ENCODE peak calls at places on chromosome 15, in five cellular contexts. Q is IMR-90, A is neuronal stem cell, T is H9, H is trophoblast cell. E is an unnamed sample.

GRCh38 chr15:39213385-39213840 is 367.5 kb upstream of the THBS1 start:
- DNase-seq in Q (peak; percentile 99), A (peak; percentile 88), T (peak; percentile 94), H (peak; percentile 82), E (peak; percentile 90)

GRCh38 chr15:27574541-27575054 is 524.5 kb downstream of the OCA2 start:
- DNase-seq in Q (no peak), A (no peak), T (no peak), H (no peak), E (no peak)

GRCh38 chr15:96703087-96703486 is 372.6 kb downstream of the NR2F2 start:
- DNase-seq in Q (no peak), A (peak; percentile 57), T (no peak), H (no peak), E (no peak)

GRCh38 chr15:42331235-42331634 is 28.1 kb upstream of the CAPN3 start:
- DNase-seq in Q (peak; percentile 11), A (no peak), T (no peak), H (no peak), E (peak; percentile 78)

GRCh38 chr15:67670647-67671305 is 128.3 kb downstream of the MAP2K5 start:
- DNase-seq in Q (no peak), A (no peak), T (no peak), H (no peak), E (no peak)

GRCh38 chr15:84033793-84034553 is 201.6 kb upstream of the GOLGA6L4 start:
- DNase-seq in Q (peak; percentile 2), A (no peak), T (no peak), H (no peak), E (no peak)

GRCh38 chr15:48865387-48866079 is 12.4 kb upstream of the EID1 start:
- DNase-seq in Q (peak; percentile 71), A (no peak), T (peak; percentile 33), H (no peak), E (peak; percentile 88)

GRCh38 chr15:55737373-55737772 is 5.6 kb downstream of the PRTG start:
- DNase-seq in Q (peak; percentile 5), A (peak; percentile 91), T (no peak), H (peak; percentile 70), E (peak; percentile 77)

GRCh38 chr15:64379216-64379960 is 1.9 kb downstream of the PCLAF start:
- DNase-seq in Q (no peak), A (no peak), T (no peak), H (no peak), E (no peak)

GRCh38 chr15:88909956-88910831 is 3.0 kb downstream of the MFGE8 start:
- DNase-seq in Q (no peak), A (no peak), T (no peak), H (no peak), E (no peak)

GRCh38 chr15:65954289-65954741 is 85.0 kb downstream of the RAB11A start:
- DNase-seq in Q (peak; percentile 18), A (no peak), T (peak; percentile 93), H (no peak), E (no peak)

GRCh38 chr15:59299919-59300617 is 72.6 kb downstream of the MYO1E start:
- DNase-seq in Q (peak; percentile 97), A (no peak), T (no peak), H (peak; percentile 44), E (peak; percentile 98)

GRCh38 chr15:69537888-69538287 is 85.3 kb downstream of the RPLP1 start:
- DNase-seq in Q (no peak), A (no peak), T (no peak), H (no peak), E (no peak)

GRCh38 chr15:43070893-43071292 is 34.9 kb downstream of the UBR1 start:
- DNase-seq in Q (no peak), A (no peak), T (no peak), H (no peak), E (no peak)

GRCh38 chr15:67927501-67928156 is 87.8 kb upstream of the RNU6-1 start:
- DNase-seq in Q (peak; percentile 97), A (no peak), T (no peak), H (no peak), E (peak; percentile 89)

GRCh38 chr15:40847225-40847961 is 3.5 kb downstream of the SPINT1 start:
- DNase-seq in Q (peak; percentile 28), A (no peak), T (peak; percentile 80), H (no peak), E (peak; percentile 63)

GRCh38 chr15:62075595-62076279 is 9.0 kb downstream of the C2CD4A start:
- DNase-seq in Q (peak; percentile 56), A (no peak), T (no peak), H (peak; percentile 33), E (no peak)

GRCh38 chr15:81270781-81271491 is 53.0 kb downstream of the STARD5 start:
- DNase-seq in Q (peak; percentile 77), A (peak; percentile 65), T (no peak), H (no peak), E (no peak)

GRCh38 chr15:59165726-59166125 is 40.9 kb upstream of the LDHAL6B start:
- DNase-seq in Q (no peak), A (no peak), T (no peak), H (no peak), E (no peak)

GRCh38 chr15:67832031-67832551 is 6.8 kb downstream of the SKOR1 start:
- DNase-seq in Q (peak; percentile 29), A (no peak), T (peak; percentile 65), H (peak; percentile 23), E (no peak)

GRCh38 chr15:95265419-95265997 is 1034.1 kb downstream of the MCTP2 start:
- DNase-seq in Q (no peak), A (no peak), T (no peak), H (peak; percentile 41), E (no peak)

GRCh38 chr15:77720617-77721016 is 87.9 kb upstream of the LINGO1 start:
- DNase-seq in Q (no peak), A (no peak), T (no peak), H (no peak), E (no peak)

GRCh38 chr15:99439524-99439835 is 126.3 kb upstream of the MEF2A start:
- DNase-seq in Q (no peak), A (no peak), T (no peak), H (no peak), E (no peak)

GRCh38 chr15:39801641-39802309 is 19.1 kb upstream of the FSIP1 start:
- DNase-seq in Q (no peak), A (no peak), T (peak; percentile 57), H (peak; percentile 38), E (peak; percentile 32)

GRCh38 chr15:63939531-63940130 is 105.9 kb upstream of the HERC1 start:
- DNase-seq in Q (peak; percentile 75), A (no peak), T (peak; percentile 15), H (no peak), E (peak; percentile 86)

GRCh38 chr15:39602143-39602542 is 21.3 kb downstream of the THBS1 start:
- DNase-seq in Q (no peak), A (no peak), T (peak; percentile 50), H (no peak), E (peak; percentile 17)

GRCh38 chr15:45674646-45675045 is 39.8 kb downstream of the SQOR start:
- DNase-seq in Q (no peak), A (no peak), T (no peak), H (no peak), E (no peak)

GRCh38 chr15:101043911-101044624 is 124.9 kb downstream of the LRRK1 start:
- DNase-seq in Q (no peak), A (no peak), T (peak; percentile 22), H (no peak), E (no peak)

GRCh38 chr15:42577514-42578031 is 2.2 kb downstream of the STARD9 start:
- DNase-seq in Q (peak; percentile 79), A (no peak), T (no peak), H (no peak), E (peak; percentile 27)

GRCh38 chr15:101398247-101398646 is 91.3 kb downstream of the PCSK6 start:
- DNase-seq in Q (no peak), A (no peak), T (peak; percentile 20), H (no peak), E (no peak)

GRCh38 chr15:75905231-75905630 is 1.6 kb downstream of the FBXO22 start:
- DNase-seq in Q (no peak), A (no peak), T (no peak), H (no peak), E (no peak)

GRCh38 chr15:75900577-75900976 is 3.1 kb upstream of the FBXO22 start:
- DNase-seq in Q (no peak), A (no peak), T (no peak), H (no peak), E (no peak)

GRCh38 chr15:75902129-75902557 is 1.5 kb upstream of the FBXO22 start:
- DNase-seq in Q (no peak), A (peak; percentile 11), T (peak; percentile 90), H (peak; percentile 90), E (peak; percentile 87)

GRCh38 chr15:75904241-75904631 is 558 bp downstream of the FBXO22 start:
- DNase-seq in Q (peak; percentile 39), A (peak; percentile 32), T (peak; percentile 47), H (peak; percentile 35), E (peak; percentile 59)

DNA sequence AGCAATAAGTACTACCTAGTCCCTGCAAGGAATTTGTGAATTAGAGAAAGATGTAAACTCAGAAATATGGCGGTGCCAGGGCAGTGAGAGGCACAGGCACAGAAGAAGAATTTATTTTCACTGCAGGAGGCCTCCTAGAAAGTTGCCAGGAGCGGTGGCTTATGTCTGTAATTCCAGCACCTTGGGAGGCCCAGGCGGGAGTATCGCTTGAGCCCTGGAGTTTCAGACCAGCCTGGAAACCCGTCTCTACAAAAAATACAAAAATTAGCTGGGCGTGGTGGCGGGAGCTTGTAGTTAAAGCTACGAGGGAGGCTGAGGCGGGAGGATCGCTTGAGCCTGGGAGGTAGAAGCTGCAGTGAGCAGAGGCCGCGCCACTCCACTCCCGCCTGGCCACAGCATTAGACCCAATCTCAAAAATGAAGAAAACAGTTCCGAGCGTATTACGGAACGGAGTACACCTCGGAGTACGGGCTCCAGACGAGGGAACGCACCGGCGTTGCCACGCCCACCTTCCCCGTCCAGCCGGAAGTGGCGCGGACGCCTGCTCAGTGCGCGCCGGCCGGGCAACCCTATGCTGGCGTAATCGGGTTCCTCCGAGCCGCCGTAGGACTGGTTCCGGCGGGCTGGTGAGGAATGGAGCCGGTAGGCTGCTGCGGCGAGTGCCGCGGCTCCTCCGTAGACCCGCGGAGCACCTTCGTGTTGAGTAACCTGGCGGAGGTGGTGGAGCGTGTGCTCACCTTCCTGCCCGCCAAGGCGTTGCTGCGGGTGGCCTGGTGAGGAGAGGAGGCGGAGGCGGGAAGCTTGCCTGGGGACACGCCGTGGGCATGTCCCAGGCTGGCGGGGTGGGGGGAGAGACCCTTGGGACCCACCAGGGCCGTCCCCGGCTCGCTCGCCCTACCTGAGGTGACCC is at the start of gene FBXO22:
- DNase-seq in Q (peak; percentile 88), A (peak; percentile 87), T (peak; percentile 93), H (peak; percentile 94), E (peak; percentile 92)
- H3K4ac ChIP-seq in Q (peak within 1 kb of the TSS; percentile 94), A (peak within 1 kb of the TSS; percentile 0), T (no peak within 1 kb of the TSS), H (peak within 1 kb of the TSS; percentile 53), E (peak within 1 kb of the TSS; percentile 3)

DNA sequence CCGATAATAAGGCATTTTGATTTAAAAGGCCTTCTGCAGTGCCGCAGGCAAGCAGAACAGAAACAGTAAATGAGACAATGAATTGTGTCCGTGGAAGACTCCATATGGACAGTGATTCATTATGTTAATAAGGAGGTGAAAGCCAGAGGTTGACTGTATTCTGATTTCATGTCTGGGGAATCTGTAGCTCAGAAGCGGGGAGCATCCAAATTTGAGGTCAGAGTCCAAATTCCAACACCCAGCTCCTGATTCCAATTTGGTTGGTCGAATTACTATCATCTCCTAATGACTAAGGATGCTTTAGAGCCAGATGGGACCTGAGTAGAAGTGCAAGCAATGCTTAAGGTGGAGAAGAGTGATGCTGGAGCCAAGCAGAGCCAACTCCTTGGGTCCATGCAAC is 994 bp upstream of the TBC1D21 start:
- DNase-seq in Q (peak; percentile 18), A (no peak), T (no peak), H (no peak), E (no peak)
- H3K27me3 ChIP-seq in Q (peaks cover 63% of the 10 kb centered on the region), A (no peaks in the 10 kb centered on the region), T (no peaks in the 10 kb centered on the region), H (no peaks in the 10 kb centered on the region), E (peaks cover 67% of the 10 kb centered on the region)

GRCh38 chr15:82810061-82810862 is 834 bp downstream of the WHAMM start:
- DNase-seq in Q (peak; percentile 50), A (peak; percentile 42), T (peak; percentile 35), H (peak; percentile 33), E (peak; percentile 55)
- H3K4ac ChIP-seq in Q (peak overlapping the region; percentile 82), A (no peak overlapping the region), T (no peak overlapping the region), H (peak overlapping the region; percentile 13), E (peak overlapping the region; percentile 98)

GRCh38 chr15:72846027-72846426 is 62.5 kb upstream of the ADPGK start:
- DNase-seq in Q (no peak), A (no peak), T (no peak), H (no peak), E (no peak)
- H3K27me3 ChIP-seq in Q (peaks cover 28% of the 10 kb centered on the region), A (no peaks in the 10 kb centered on the region), T (no peaks in the 10 kb centered on the region), H (no peaks in the 10 kb centered on the region), E (no peaks in the 10 kb centered on the region)